ENCODE peak calls at places on chromosomes 7 and 10, in six cellular contexts. One of them, this sample, is unnamed.

GRCh38 chr7:129774871-129775694 is 163.6 kb downstream of the NRF1 start:
- DNase-seq in stimulated activated CD8-positive, alpha-beta memory T cell treated with anti-CD3 and anti-CD28 coated beads, Interleukin-4, amount 100 ng/mL, for 4 hours: no peak
- DNase-seq in T-cell: no peak
- DNase-seq in activated B cell treated with CpG ODN at 0.5 μM for 24 hours: no peak
- DNase-seq in stromal cell of bone marrow: no peak
- DNase-seq in HuH-7: no peak
- DNase-seq in this sample: no peak

GRCh38 chr10:78470267-78471103 is 436.8 kb downstream of the RPS24 start:
- DNase-seq in T-cell: no peak
- DNase-seq in HuH-7: no peak
- DNase-seq in activated B cell treated with CpG ODN at 0.5 μM for 24 hours: no peak
- DNase-seq in stromal cell of bone marrow: no peak
- DNase-seq in stimulated activated CD8-positive, alpha-beta memory T cell treated with anti-CD3 and anti-CD28 coated beads, Interleukin-4, amount 100 ng/mL, for 4 hours: no peak
- DNase-seq in this sample: no peak

GRCh38 chr10:35219292-35219691 is 92.6 kb downstream of the CREM start:
- DNase-seq in stromal cell of bone marrow: no peak
- DNase-seq in stimulated activated CD8-positive, alpha-beta memory T cell treated with anti-CD3 and anti-CD28 coated beads, Interleukin-4, amount 100 ng/mL, for 4 hours: no peak
- DNase-seq in activated B cell treated with CpG ODN at 0.5 μM for 24 hours: no peak
- DNase-seq in T-cell: no peak
- DNase-seq in HuH-7: no peak
- DNase-seq in this sample: no peak

GRCh38 chr7:41416208-41416595 is 286.7 kb downstream of the INHBA start:
- DNase-seq in T-cell: no peak
- DNase-seq in activated B cell treated with CpG ODN at 0.5 μM for 24 hours: no peak
- DNase-seq in HuH-7: no peak
- DNase-seq in stromal cell of bone marrow: no peak
- DNase-seq in stimulated activated CD8-positive, alpha-beta memory T cell treated with anti-CD3 and anti-CD28 coated beads, Interleukin-4, amount 100 ng/mL, for 4 hours: no peak
- DNase-seq in this sample: no peak

GRCh38 chr7:22578048-22578770 is 78.2 kb upstream of the STEAP1B start:
- DNase-seq in HuH-7: no peak
- DNase-seq in activated B cell treated with CpG ODN at 0.5 μM for 24 hours: no peak
- DNase-seq in T-cell: no peak
- DNase-seq in stromal cell of bone marrow: peak
- DNase-seq in stimulated activated CD8-positive, alpha-beta memory T cell treated with anti-CD3 and anti-CD28 coated beads, Interleukin-4, amount 100 ng/mL, for 4 hours: no peak
- DNase-seq in this sample: no peak

GRCh38 chr7:77985974-77986339 is 187.4 kb downstream of the PHTF2 start:
- DNase-seq in activated B cell treated with CpG ODN at 0.5 μM for 24 hours: no peak
- DNase-seq in T-cell: no peak
- DNase-seq in HuH-7: no peak
- DNase-seq in stromal cell of bone marrow: peak
- DNase-seq in stimulated activated CD8-positive, alpha-beta memory T cell treated with anti-CD3 and anti-CD28 coated beads, Interleukin-4, amount 100 ng/mL, for 4 hours: no peak
- DNase-seq in this sample: no peak

GRCh38 chr7:19982841-19983835 is 209.7 kb upstream of the TMEM196 start:
- DNase-seq in stromal cell of bone marrow: peak
- DNase-seq in HuH-7: no peak
- DNase-seq in T-cell: no peak
- DNase-seq in stimulated activated CD8-positive, alpha-beta memory T cell treated with anti-CD3 and anti-CD28 coated beads, Interleukin-4, amount 100 ng/mL, for 4 hours: no peak
- DNase-seq in activated B cell treated with CpG ODN at 0.5 μM for 24 hours: no peak
- DNase-seq in this sample: no peak

GRCh38 chr10:78357027-78357672 is 323.5 kb downstream of the RPS24 start:
- DNase-seq in activated B cell treated with CpG ODN at 0.5 μM for 24 hours: no peak
- DNase-seq in stimulated activated CD8-positive, alpha-beta memory T cell treated with anti-CD3 and anti-CD28 coated beads, Interleukin-4, amount 100 ng/mL, for 4 hours: no peak
- DNase-seq in HuH-7: no peak
- DNase-seq in T-cell: no peak
- DNase-seq in stromal cell of bone marrow: no peak
- DNase-seq in this sample: no peak

This sample was measured in tibial artery.